ENCODE peak calls at places on chromosomes 11 and 22, in four cellular contexts. One of them, this sample, is unnamed.

GRCh38 chr11:86869966-86870570 is 69.7 kb downstream of the PRSS23 start:
- DNase-seq in colonic mucosa: peak; percentile 60
- DNase-seq in Peyer's patch: peak; percentile 29
- DNase-seq in HCT116: peak; percentile 41
- DNase-seq in this sample: peak; percentile 77

GRCh38 chr11:12674571-12674935 is 332 bp downstream of the TEAD1 start:
- DNase-seq in colonic mucosa: no peak
- DNase-seq in Peyer's patch: no peak
- DNase-seq in HCT116: no peak
- DNase-seq in this sample: no peak

GRCh38 chr22:23704062-23704461 is 13.2 kb downstream of the RGL4 start:
- DNase-seq in colonic mucosa: no peak
- DNase-seq in HCT116: no peak
- DNase-seq in Peyer's patch: no peak
- DNase-seq in this sample: no peak

GRCh38 chr11:76978818-76979217 is 55.4 kb upstream of the B3GNT6 start:
- DNase-seq in Peyer's patch: no peak
- DNase-seq in colonic mucosa: no peak
- DNase-seq in HCT116: no peak
- DNase-seq in this sample: no peak

GRCh38 chr11:46106530-46107407 is 14.5 kb downstream of the PHF21A start:
- DNase-seq in Peyer's patch: no peak
- DNase-seq in HCT116: no peak
- DNase-seq in colonic mucosa: no peak
- DNase-seq in this sample: no peak

GRCh38 chr11:27611946-27612455 is 88.3 kb downstream of the BDNF start:
- DNase-seq in Peyer's patch: no peak
- DNase-seq in colonic mucosa: no peak
- DNase-seq in HCT116: no peak
- DNase-seq in this sample: no peak

GRCh38 chr11:65718964-65719492 is 1.6 kb downstream of the RNASEH2C start:
- DNase-seq in colonic mucosa: no peak
- DNase-seq in Peyer's patch: no peak
- DNase-seq in HCT116: no peak
- DNase-seq in this sample: peak; percentile 81

GRCh38 chr11:134068829-134069425 is at the start of gene JAM3:
- DNase-seq in Peyer's patch: peak; percentile 96
- DNase-seq in colonic mucosa: peak; percentile 79
- DNase-seq in HCT116: no peak
- DNase-seq in this sample: peak; percentile 97

GRCh38 chr11:116427337-116427902 is 345.4 kb downstream of the BUD13 start:
- DNase-seq in HCT116: no peak
- DNase-seq in colonic mucosa: peak; percentile 23
- DNase-seq in Peyer's patch: no peak
- DNase-seq in this sample: no peak

GRCh38 chr11:117823941-117824420 is 563 bp downstream of the FXYD2 start:
- DNase-seq in HCT116: no peak
- DNase-seq in Peyer's patch: no peak
- DNase-seq in colonic mucosa: peak; percentile 49
- DNase-seq in this sample: peak; percentile 81

GRCh38 chr11:32430586-32431357 is 4.6 kb downstream of the WT1 start:
- DNase-seq in Peyer's patch: no peak
- DNase-seq in colonic mucosa: no peak
- DNase-seq in HCT116: no peak
- DNase-seq in this sample: no peak

GRCh38 chr11:70297341-70297740 is 26.9 kb downstream of the PPFIA1 start:
- DNase-seq in HCT116: no peak
- DNase-seq in colonic mucosa: no peak
- DNase-seq in Peyer's patch: no peak
- DNase-seq in this sample: no peak

GRCh38 chr11:70299636-70300035 is 29.1 kb downstream of the PPFIA1 start:
- DNase-seq in HCT116: no peak
- DNase-seq in Peyer's patch: no peak
- DNase-seq in colonic mucosa: no peak
- DNase-seq in this sample: no peak

GRCh38 chr11:70301191-70301590 is 30.7 kb downstream of the PPFIA1 start:
- DNase-seq in colonic mucosa: no peak
- DNase-seq in HCT116: no peak
- DNase-seq in Peyer's patch: no peak
- DNase-seq in this sample: no peak

GRCh38 chr11:70296681-70297080 is 26.2 kb downstream of the PPFIA1 start:
- DNase-seq in colonic mucosa: no peak
- DNase-seq in Peyer's patch: no peak
- DNase-seq in HCT116: no peak
- DNase-seq in this sample: no peak

GRCh38 chr11:70298243-70298915 is 27.9 kb downstream of the PPFIA1 start:
- DNase-seq in HCT116: no peak
- DNase-seq in Peyer's patch: no peak
- DNase-seq in colonic mucosa: no peak
- DNase-seq in this sample: no peak
- H3K4me1 ChIP-seq in HCT116: no peaks in the 10 kb centered on the region
- H3K4me1 ChIP-seq in Peyer's patch: no peaks in the 10 kb centered on the region
- H3K4me1 ChIP-seq in colonic mucosa: no peaks in the 10 kb centered on the region
- H3K4me1 ChIP-seq in this sample: peaks cover 11% of the 10 kb centered on the region

DNA sequence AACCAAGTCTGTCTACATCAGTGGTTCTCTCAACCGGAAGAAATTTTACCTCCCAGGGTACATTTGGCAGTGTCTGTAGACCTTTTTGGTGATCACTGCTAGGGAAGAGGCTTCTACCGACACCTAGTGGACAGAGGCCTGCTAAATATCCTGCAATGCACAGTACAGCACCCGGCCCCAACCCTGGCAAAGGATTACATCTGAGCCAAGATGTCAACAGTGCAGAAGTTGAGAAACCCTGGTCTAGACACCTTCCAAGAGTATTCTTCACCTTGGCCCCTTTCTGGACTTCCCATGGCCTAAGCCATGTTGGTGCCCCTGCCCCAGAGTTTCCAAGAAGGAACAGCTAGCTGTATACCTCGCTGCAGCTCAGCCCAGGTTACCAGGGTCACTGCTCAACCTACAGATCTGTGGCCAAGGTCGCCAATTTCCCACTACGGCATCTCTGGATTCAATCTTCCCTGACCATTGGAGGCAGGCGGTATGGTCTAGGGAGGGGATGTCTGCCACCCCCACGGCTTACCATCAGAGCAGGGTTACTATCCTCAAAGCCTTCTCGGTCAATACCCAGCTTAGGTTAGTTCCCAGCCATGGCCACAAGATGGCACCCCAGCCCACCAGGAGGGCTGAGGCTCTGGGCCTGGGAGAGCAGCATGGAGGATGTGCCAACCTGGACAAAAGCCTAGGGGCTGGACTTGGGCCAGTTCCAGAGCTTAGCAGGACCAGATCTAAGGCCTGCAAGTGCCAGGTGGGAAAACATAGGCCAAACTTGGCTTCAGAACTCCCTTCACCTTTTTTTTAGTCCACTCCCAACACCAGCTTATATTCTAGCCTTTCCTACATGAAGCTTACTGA is 3.7 kb upstream of the KCNC1 start:
- DNase-seq in colonic mucosa: peak; percentile 74
- DNase-seq in Peyer's patch: peak; percentile 37
- DNase-seq in HCT116: peak; percentile 75
- DNase-seq in this sample: peak; percentile 85
- H3K27me3 ChIP-seq in colonic mucosa: peaks cover 9% of the 10 kb centered on the region
- H3K27me3 ChIP-seq in Peyer's patch: no peaks in the 10 kb centered on the region
- H3K27me3 ChIP-seq in HCT116: no peaks in the 10 kb centered on the region
- H3K27me3 ChIP-seq in this sample: peaks cover 4% of the 10 kb centered on the region

DNA sequence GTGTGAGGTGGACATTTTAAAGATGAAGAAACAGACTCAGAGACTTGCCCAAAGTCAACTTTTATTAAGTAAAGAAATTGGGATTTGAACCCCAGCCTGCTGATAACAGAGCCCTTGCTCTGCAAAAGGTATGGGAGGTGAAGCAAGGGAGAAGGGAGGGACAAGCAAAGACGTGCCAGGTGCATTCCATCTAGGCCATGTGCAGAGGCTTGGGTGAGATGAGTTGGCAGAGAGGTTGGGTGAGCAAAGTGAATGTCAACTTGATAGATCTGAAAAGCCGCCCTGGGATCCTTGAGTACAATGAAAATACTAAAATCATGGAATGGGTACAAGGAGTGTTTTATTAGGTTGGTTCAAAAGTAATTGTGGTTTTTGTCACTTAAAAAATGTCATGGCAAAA is 341.3 kb downstream of the CADM1 start:
- DNase-seq in Peyer's patch: no peak
- DNase-seq in HCT116: no peak
- DNase-seq in colonic mucosa: no peak
- DNase-seq in this sample: no peak
- H3K27ac ChIP-seq in Peyer's patch: no peak overlapping the region
- H3K27ac ChIP-seq in HCT116: no peak overlapping the region
- H3K27ac ChIP-seq in colonic mucosa: no peak overlapping the region
- H3K27ac ChIP-seq in this sample: no peak overlapping the region

GRCh38 chr11:18332891-18333290 is 10.5 kb downstream of the GTF2H1 start:
- DNase-seq in colonic mucosa: no peak
- DNase-seq in Peyer's patch: no peak
- DNase-seq in HCT116: no peak
- DNase-seq in this sample: no peak
- H3K4me1 ChIP-seq in colonic mucosa: no peaks in the 10 kb centered on the region
- H3K4me1 ChIP-seq in Peyer's patch: no peaks in the 10 kb centered on the region
- H3K4me1 ChIP-seq in HCT116: peaks cover 7% of the 10 kb centered on the region
- H3K4me1 ChIP-seq in this sample: peaks cover 5% of the 10 kb centered on the region